ENCODE peak calls at places on chromosome 5, in ten cellular contexts. X is tibial nerve; H is activated CD4-positive, alpha-beta T cell treated with anti-CD3 and anti-CD28 coated beads, Interleukin-2, amount 50 U/mL, for 4 hours; F is SK-N-DZ; V is brain microvascular endothelial cell; S is cardiac fibroblast; Q is left ventricle myocardium inferior; B is stimulated activated CD4-positive, alpha-beta T cell treated with anti-CD3 and anti-CD28 coated beads, TNF-alpha, amount 100 ng/mL, for 1 hour; T is activated T-cell treated with anti-CD3 and anti-CD28 coated beads, Interleukin-2, amount 50 U/mL, for 24 hours; Z is lower leg skin. E is an unnamed sample.

GRCh38 chr5:45696206-45696836 is at the start of gene HCN1:
- DNase-seq in F (peak), B (no peak), S (peak), X (peak), T (peak), V (peak), Z (peak), Q (peak), H (no peak), E (no peak)

GRCh38 chr5:154706416-154706815 is 48.8 kb upstream of the LARP1 start:
- DNase-seq in Q (no peak), F (no peak), Z (no peak), S (no peak), H (no peak), B (no peak), T (no peak), V (no peak), X (no peak), E (no peak)

GRCh38 chr5:140240987-140241706 is 61.8 kb downstream of the PFDN1 start:
- DNase-seq in X (peak), S (peak), V (peak), Z (peak), F (peak), B (no peak), Q (peak), T (no peak), H (no peak), E (peak)

GRCh38 chr5:82526540-82526939 is 248.4 kb upstream of the RPS23 start:
- DNase-seq in F (no peak), S (no peak), Q (no peak), X (no peak), V (no peak), T (no peak), H (no peak), B (no peak), Z (no peak), E (no peak)

GRCh38 chr5:57698785-57699184 is 216.2 kb upstream of the ACTBL2 start:
- DNase-seq in X (no peak), B (no peak), V (no peak), T (no peak), F (no peak), S (no peak), H (no peak), Z (no peak), Q (no peak), E (no peak)

GRCh38 chr5:88837222-88837621 is 45.8 kb downstream of the MEF2C start:
- DNase-seq in X (no peak), Z (no peak), B (no peak), Q (no peak), H (no peak), S (no peak), T (no peak), F (no peak), V (no peak), E (no peak)

GRCh38 chr5:59483971-59484472 is 409.5 kb downstream of the PDE4D start:
- DNase-seq in F (no peak), X (no peak), S (no peak), Z (no peak), V (peak), H (no peak), T (no peak), B (no peak), Q (no peak), E (no peak)

GRCh38 chr5:115815693-115816225 is 700 bp downstream of the CDO1 start:
- DNase-seq in S (no peak), F (peak), H (no peak), X (peak), Z (no peak), B (no peak), V (no peak), T (no peak), Q (peak), E (no peak)

GRCh38 chr5:53963958-53964357 is 346.4 kb downstream of the ARL15 start:
- DNase-seq in H (no peak), T (no peak), X (no peak), V (no peak), Z (no peak), Q (no peak), B (no peak), F (no peak), S (no peak), E (no peak)

GRCh38 chr5:133370904-133371303 is 241.4 kb downstream of the FSTL4 start:
- DNase-seq in Z (no peak), F (no peak), H (no peak), X (no peak), Q (no peak), B (no peak), V (no peak), T (no peak), S (no peak), E (no peak)

GRCh38 chr5:36150676-36151433 is 832 bp downstream of the LMBRD2 start:
- DNase-seq in B (no peak), X (no peak), S (peak), Q (no peak), V (peak), H (peak), T (peak), Z (no peak), F (peak), E (no peak)

GRCh38 chr5:152623951-152624350 is 218.9 kb upstream of the NMUR2 start:
- DNase-seq in Z (no peak), T (no peak), Q (no peak), F (no peak), H (no peak), S (no peak), X (no peak), V (no peak), B (no peak), E (no peak)

E was measured in ascending aorta.